ENCODE peak calls at places on chromosomes 4 and X, in nine cellular contexts. One of them, this sample, is unnamed.

GRCh38 chrX:72621163-72621562 is 48.5 kb upstream of the HDAC8 start:
- DNase-seq in T-helper 2 cell: no peak
- DNase-seq in breast epithelium: no peak
- DNase-seq in islet precursor cell: no peak
- DNase-seq in stimulated activated CD4-positive, alpha-beta T cell treated with anti-CD3 and anti-CD28 coated beads, Interleukin-1b, Interleukin-23, amount 100 ng/mL, for 4 hours: no peak
- DNase-seq in activated T-cell treated with anti-CD3 and anti-CD28 coated beads, Interleukin-2, amount 50 U/mL, for 72 hours: peak
- DNase-seq in HCEC 1CT: peak
- DNase-seq in NK-92 treated with Interleukin-12 subunit alpha and Interleukin-12 subunit beta, amount 100 ng/mL, for 24 hours: no peak
- DNase-seq in stimulated activated naive CD8-positive, alpha-beta T cell treated with anti-CD3 and anti-CD28 coated beads, Interleukin-15, Interleukin-2, amounts not matched to agents 100 U/mL and 50 U/mL, for 24 hours: no peak
- DNase-seq in this sample: no peak

GRCh38 chrX:103215037-103215767 is at the start of gene BEX4:
- DNase-seq in T-helper 2 cell: peak
- DNase-seq in breast epithelium: peak
- DNase-seq in islet precursor cell: peak
- DNase-seq in stimulated activated CD4-positive, alpha-beta T cell treated with anti-CD3 and anti-CD28 coated beads, Interleukin-1b, Interleukin-23, amount 100 ng/mL, for 4 hours: peak
- DNase-seq in activated T-cell treated with anti-CD3 and anti-CD28 coated beads, Interleukin-2, amount 50 U/mL, for 72 hours: peak
- DNase-seq in HCEC 1CT: peak
- DNase-seq in NK-92 treated with Interleukin-12 subunit alpha and Interleukin-12 subunit beta, amount 100 ng/mL, for 24 hours: no peak
- DNase-seq in stimulated activated naive CD8-positive, alpha-beta T cell treated with anti-CD3 and anti-CD28 coated beads, Interleukin-15, Interleukin-2, amounts not matched to agents 100 U/mL and 50 U/mL, for 24 hours: peak
- DNase-seq in this sample: peak

GRCh38 chrX:155279873-155280272 is 15.6 kb upstream of the RAB39B start:
- DNase-seq in T-helper 2 cell: no peak
- DNase-seq in breast epithelium: no peak
- DNase-seq in islet precursor cell: no peak
- DNase-seq in stimulated activated CD4-positive, alpha-beta T cell treated with anti-CD3 and anti-CD28 coated beads, Interleukin-1b, Interleukin-23, amount 100 ng/mL, for 4 hours: no peak
- DNase-seq in activated T-cell treated with anti-CD3 and anti-CD28 coated beads, Interleukin-2, amount 50 U/mL, for 72 hours: no peak
- DNase-seq in HCEC 1CT: no peak
- DNase-seq in NK-92 treated with Interleukin-12 subunit alpha and Interleukin-12 subunit beta, amount 100 ng/mL, for 24 hours: no peak
- DNase-seq in stimulated activated naive CD8-positive, alpha-beta T cell treated with anti-CD3 and anti-CD28 coated beads, Interleukin-15, Interleukin-2, amounts not matched to agents 100 U/mL and 50 U/mL, for 24 hours: no peak
- DNase-seq in this sample: no peak

GRCh38 chrX:154457491-154458115 is 478 bp upstream of the PLXNA3 start:
- DNase-seq in T-helper 2 cell: peak
- DNase-seq in breast epithelium: no peak
- DNase-seq in islet precursor cell: peak
- DNase-seq in stimulated activated CD4-positive, alpha-beta T cell treated with anti-CD3 and anti-CD28 coated beads, Interleukin-1b, Interleukin-23, amount 100 ng/mL, for 4 hours: peak
- DNase-seq in activated T-cell treated with anti-CD3 and anti-CD28 coated beads, Interleukin-2, amount 50 U/mL, for 72 hours: peak
- DNase-seq in HCEC 1CT: no peak
- DNase-seq in NK-92 treated with Interleukin-12 subunit alpha and Interleukin-12 subunit beta, amount 100 ng/mL, for 24 hours: peak
- DNase-seq in stimulated activated naive CD8-positive, alpha-beta T cell treated with anti-CD3 and anti-CD28 coated beads, Interleukin-15, Interleukin-2, amounts not matched to agents 100 U/mL and 50 U/mL, for 24 hours: peak
- DNase-seq in this sample: peak

GRCh38 chr4:184294734-184295133 is 77.1 kb upstream of the ENPP6 start:
- DNase-seq in T-helper 2 cell: no peak
- DNase-seq in breast epithelium: no peak
- DNase-seq in islet precursor cell: no peak
- DNase-seq in stimulated activated CD4-positive, alpha-beta T cell treated with anti-CD3 and anti-CD28 coated beads, Interleukin-1b, Interleukin-23, amount 100 ng/mL, for 4 hours: no peak
- DNase-seq in activated T-cell treated with anti-CD3 and anti-CD28 coated beads, Interleukin-2, amount 50 U/mL, for 72 hours: no peak
- DNase-seq in HCEC 1CT: no peak
- DNase-seq in NK-92 treated with Interleukin-12 subunit alpha and Interleukin-12 subunit beta, amount 100 ng/mL, for 24 hours: no peak
- DNase-seq in stimulated activated naive CD8-positive, alpha-beta T cell treated with anti-CD3 and anti-CD28 coated beads, Interleukin-15, Interleukin-2, amounts not matched to agents 100 U/mL and 50 U/mL, for 24 hours: no peak
- DNase-seq in this sample: no peak

GRCh38 chrX:136170109-136170800 is 22.9 kb downstream of the FHL1 start:
- DNase-seq in T-helper 2 cell: no peak
- DNase-seq in breast epithelium: no peak
- DNase-seq in islet precursor cell: no peak
- DNase-seq in stimulated activated CD4-positive, alpha-beta T cell treated with anti-CD3 and anti-CD28 coated beads, Interleukin-1b, Interleukin-23, amount 100 ng/mL, for 4 hours: no peak
- DNase-seq in activated T-cell treated with anti-CD3 and anti-CD28 coated beads, Interleukin-2, amount 50 U/mL, for 72 hours: no peak
- DNase-seq in HCEC 1CT: peak
- DNase-seq in NK-92 treated with Interleukin-12 subunit alpha and Interleukin-12 subunit beta, amount 100 ng/mL, for 24 hours: no peak
- DNase-seq in stimulated activated naive CD8-positive, alpha-beta T cell treated with anti-CD3 and anti-CD28 coated beads, Interleukin-15, Interleukin-2, amounts not matched to agents 100 U/mL and 50 U/mL, for 24 hours: no peak
- DNase-seq in this sample: no peak

GRCh38 chr4:102535398-102536082 is 34.4 kb downstream of the NFKB1 start:
- DNase-seq in T-helper 2 cell: no peak
- DNase-seq in breast epithelium: no peak
- DNase-seq in islet precursor cell: no peak
- DNase-seq in stimulated activated CD4-positive, alpha-beta T cell treated with anti-CD3 and anti-CD28 coated beads, Interleukin-1b, Interleukin-23, amount 100 ng/mL, for 4 hours: no peak
- DNase-seq in activated T-cell treated with anti-CD3 and anti-CD28 coated beads, Interleukin-2, amount 50 U/mL, for 72 hours: no peak
- DNase-seq in HCEC 1CT: peak
- DNase-seq in NK-92 treated with Interleukin-12 subunit alpha and Interleukin-12 subunit beta, amount 100 ng/mL, for 24 hours: no peak
- DNase-seq in stimulated activated naive CD8-positive, alpha-beta T cell treated with anti-CD3 and anti-CD28 coated beads, Interleukin-15, Interleukin-2, amounts not matched to agents 100 U/mL and 50 U/mL, for 24 hours: no peak
- DNase-seq in this sample: no peak

GRCh38 chrX:27953161-27953560 is 28.1 kb downstream of the DCAF8L1 start:
- DNase-seq in T-helper 2 cell: no peak
- DNase-seq in breast epithelium: no peak
- DNase-seq in islet precursor cell: no peak
- DNase-seq in stimulated activated CD4-positive, alpha-beta T cell treated with anti-CD3 and anti-CD28 coated beads, Interleukin-1b, Interleukin-23, amount 100 ng/mL, for 4 hours: no peak
- DNase-seq in activated T-cell treated with anti-CD3 and anti-CD28 coated beads, Interleukin-2, amount 50 U/mL, for 72 hours: no peak
- DNase-seq in HCEC 1CT: no peak
- DNase-seq in NK-92 treated with Interleukin-12 subunit alpha and Interleukin-12 subunit beta, amount 100 ng/mL, for 24 hours: no peak
- DNase-seq in stimulated activated naive CD8-positive, alpha-beta T cell treated with anti-CD3 and anti-CD28 coated beads, Interleukin-15, Interleukin-2, amounts not matched to agents 100 U/mL and 50 U/mL, for 24 hours: no peak
- DNase-seq in this sample: no peak

GRCh38 chrX:39174761-39175417 is 373.6 kb downstream of the MID1IP1 start:
- DNase-seq in T-helper 2 cell: peak
- DNase-seq in breast epithelium: no peak
- DNase-seq in islet precursor cell: no peak
- DNase-seq in stimulated activated CD4-positive, alpha-beta T cell treated with anti-CD3 and anti-CD28 coated beads, Interleukin-1b, Interleukin-23, amount 100 ng/mL, for 4 hours: no peak
- DNase-seq in activated T-cell treated with anti-CD3 and anti-CD28 coated beads, Interleukin-2, amount 50 U/mL, for 72 hours: peak
- DNase-seq in HCEC 1CT: no peak
- DNase-seq in NK-92 treated with Interleukin-12 subunit alpha and Interleukin-12 subunit beta, amount 100 ng/mL, for 24 hours: peak
- DNase-seq in stimulated activated naive CD8-positive, alpha-beta T cell treated with anti-CD3 and anti-CD28 coated beads, Interleukin-15, Interleukin-2, amounts not matched to agents 100 U/mL and 50 U/mL, for 24 hours: peak
- DNase-seq in this sample: no peak

GRCh38 chr4:8106451-8107025 is 52.1 kb downstream of the ABLIM2 start:
- DNase-seq in T-helper 2 cell: no peak
- DNase-seq in breast epithelium: no peak
- DNase-seq in islet precursor cell: no peak
- DNase-seq in stimulated activated CD4-positive, alpha-beta T cell treated with anti-CD3 and anti-CD28 coated beads, Interleukin-1b, Interleukin-23, amount 100 ng/mL, for 4 hours: no peak
- DNase-seq in activated T-cell treated with anti-CD3 and anti-CD28 coated beads, Interleukin-2, amount 50 U/mL, for 72 hours: no peak
- DNase-seq in HCEC 1CT: no peak
- DNase-seq in NK-92 treated with Interleukin-12 subunit alpha and Interleukin-12 subunit beta, amount 100 ng/mL, for 24 hours: no peak
- DNase-seq in stimulated activated naive CD8-positive, alpha-beta T cell treated with anti-CD3 and anti-CD28 coated beads, Interleukin-15, Interleukin-2, amounts not matched to agents 100 U/mL and 50 U/mL, for 24 hours: no peak
- DNase-seq in this sample: no peak

GRCh38 chr4:84917869-84918600 is 48.5 kb downstream of the WDFY3 start:
- DNase-seq in T-helper 2 cell: no peak
- DNase-seq in breast epithelium: no peak
- DNase-seq in islet precursor cell: no peak
- DNase-seq in stimulated activated CD4-positive, alpha-beta T cell treated with anti-CD3 and anti-CD28 coated beads, Interleukin-1b, Interleukin-23, amount 100 ng/mL, for 4 hours: no peak
- DNase-seq in activated T-cell treated with anti-CD3 and anti-CD28 coated beads, Interleukin-2, amount 50 U/mL, for 72 hours: no peak
- DNase-seq in HCEC 1CT: no peak
- DNase-seq in NK-92 treated with Interleukin-12 subunit alpha and Interleukin-12 subunit beta, amount 100 ng/mL, for 24 hours: no peak
- DNase-seq in stimulated activated naive CD8-positive, alpha-beta T cell treated with anti-CD3 and anti-CD28 coated beads, Interleukin-15, Interleukin-2, amounts not matched to agents 100 U/mL and 50 U/mL, for 24 hours: no peak
- DNase-seq in this sample: no peak

GRCh38 chrX:17680732-17681413 is 56.4 kb upstream of the SCML1 start:
- DNase-seq in T-helper 2 cell: no peak
- DNase-seq in breast epithelium: no peak
- DNase-seq in islet precursor cell: no peak
- DNase-seq in stimulated activated CD4-positive, alpha-beta T cell treated with anti-CD3 and anti-CD28 coated beads, Interleukin-1b, Interleukin-23, amount 100 ng/mL, for 4 hours: no peak
- DNase-seq in activated T-cell treated with anti-CD3 and anti-CD28 coated beads, Interleukin-2, amount 50 U/mL, for 72 hours: no peak
- DNase-seq in HCEC 1CT: no peak
- DNase-seq in NK-92 treated with Interleukin-12 subunit alpha and Interleukin-12 subunit beta, amount 100 ng/mL, for 24 hours: no peak
- DNase-seq in stimulated activated naive CD8-positive, alpha-beta T cell treated with anti-CD3 and anti-CD28 coated beads, Interleukin-15, Interleukin-2, amounts not matched to agents 100 U/mL and 50 U/mL, for 24 hours: no peak
- DNase-seq in this sample: no peak

GRCh38 chr4:3702084-3702521 is 64.1 kb upstream of the ADRA2C start:
- DNase-seq in T-helper 2 cell: no peak
- DNase-seq in breast epithelium: no peak
- DNase-seq in islet precursor cell: no peak
- DNase-seq in stimulated activated CD4-positive, alpha-beta T cell treated with anti-CD3 and anti-CD28 coated beads, Interleukin-1b, Interleukin-23, amount 100 ng/mL, for 4 hours: no peak
- DNase-seq in activated T-cell treated with anti-CD3 and anti-CD28 coated beads, Interleukin-2, amount 50 U/mL, for 72 hours: no peak
- DNase-seq in HCEC 1CT: no peak
- DNase-seq in NK-92 treated with Interleukin-12 subunit alpha and Interleukin-12 subunit beta, amount 100 ng/mL, for 24 hours: no peak
- DNase-seq in stimulated activated naive CD8-positive, alpha-beta T cell treated with anti-CD3 and anti-CD28 coated beads, Interleukin-15, Interleukin-2, amounts not matched to agents 100 U/mL and 50 U/mL, for 24 hours: no peak
- DNase-seq in this sample: no peak

GRCh38 chrX:46588263-46588662 is 14.7 kb downstream of the CHST7 start:
- DNase-seq in T-helper 2 cell: peak
- DNase-seq in breast epithelium: peak
- DNase-seq in islet precursor cell: no peak
- DNase-seq in stimulated activated CD4-positive, alpha-beta T cell treated with anti-CD3 and anti-CD28 coated beads, Interleukin-1b, Interleukin-23, amount 100 ng/mL, for 4 hours: no peak
- DNase-seq in activated T-cell treated with anti-CD3 and anti-CD28 coated beads, Interleukin-2, amount 50 U/mL, for 72 hours: peak
- DNase-seq in HCEC 1CT: peak
- DNase-seq in NK-92 treated with Interleukin-12 subunit alpha and Interleukin-12 subunit beta, amount 100 ng/mL, for 24 hours: no peak
- DNase-seq in stimulated activated naive CD8-positive, alpha-beta T cell treated with anti-CD3 and anti-CD28 coated beads, Interleukin-15, Interleukin-2, amounts not matched to agents 100 U/mL and 50 U/mL, for 24 hours: peak
- DNase-seq in this sample: no peak

GRCh38 chrX:634306-634958 is 3.8 kb downstream of the SHOX start:
- DNase-seq in T-helper 2 cell: no peak
- DNase-seq in breast epithelium: no peak
- DNase-seq in islet precursor cell: no peak
- DNase-seq in stimulated activated CD4-positive, alpha-beta T cell treated with anti-CD3 and anti-CD28 coated beads, Interleukin-1b, Interleukin-23, amount 100 ng/mL, for 4 hours: no peak
- DNase-seq in activated T-cell treated with anti-CD3 and anti-CD28 coated beads, Interleukin-2, amount 50 U/mL, for 72 hours: no peak
- DNase-seq in HCEC 1CT: no peak
- DNase-seq in NK-92 treated with Interleukin-12 subunit alpha and Interleukin-12 subunit beta, amount 100 ng/mL, for 24 hours: no peak
- DNase-seq in stimulated activated naive CD8-positive, alpha-beta T cell treated with anti-CD3 and anti-CD28 coated beads, Interleukin-15, Interleukin-2, amounts not matched to agents 100 U/mL and 50 U/mL, for 24 hours: no peak
- DNase-seq in this sample: no peak

GRCh38 chrX:66635360-66635759 is 3.5 kb downstream of the EDA2R start:
- DNase-seq in T-helper 2 cell: no peak
- DNase-seq in breast epithelium: no peak
- DNase-seq in islet precursor cell: no peak
- DNase-seq in stimulated activated CD4-positive, alpha-beta T cell treated with anti-CD3 and anti-CD28 coated beads, Interleukin-1b, Interleukin-23, amount 100 ng/mL, for 4 hours: no peak
- DNase-seq in activated T-cell treated with anti-CD3 and anti-CD28 coated beads, Interleukin-2, amount 50 U/mL, for 72 hours: no peak
- DNase-seq in HCEC 1CT: peak
- DNase-seq in NK-92 treated with Interleukin-12 subunit alpha and Interleukin-12 subunit beta, amount 100 ng/mL, for 24 hours: no peak
- DNase-seq in stimulated activated naive CD8-positive, alpha-beta T cell treated with anti-CD3 and anti-CD28 coated beads, Interleukin-15, Interleukin-2, amounts not matched to agents 100 U/mL and 50 U/mL, for 24 hours: no peak
- DNase-seq in this sample: no peak

This sample was measured in germinal center.